ENCODE peak calls at places on chromosome 6, in five cellular contexts. H is NT2/D1, M is dorsolateral prefrontal cortex, S is tibial artery, G is body of pancreas. X is an unnamed sample.

GRCh38 chr6:10720229-10720959 is 2.5 kb upstream of the TMEM14C start:
- DNase-seq in H (no peak), M (peak), S (no peak), G (peak), X (peak)

GRCh38 chr6:131966443-131966842 is 15.3 kb upstream of the CCN2 start:
- DNase-seq in H (no peak), M (no peak), S (no peak), G (no peak), X (no peak)

GRCh38 chr6:5569491-5569890 is 308.2 kb downstream of the FARS2 start:
- DNase-seq in H (no peak), M (no peak), S (no peak), G (no peak), X (peak)

GRCh38 chr6:141990840-141991239 is 141.9 kb upstream of the GJE1 start:
- DNase-seq in H (no peak), M (no peak), S (no peak), G (no peak), X (no peak)

GRCh38 chr6:137651591-137652335 is 157.6 kb upstream of the OLIG3 start:
- DNase-seq in H (no peak), M (no peak), S (no peak), G (no peak), X (no peak)

GRCh38 chr6:144214029-144214428 is 63.7 kb downstream of the STX11 start:
- DNase-seq in H (no peak), M (no peak), S (no peak), G (no peak), X (no peak)

GRCh38 chr6:141562181-141562800 is 570.4 kb upstream of the GJE1 start:
- DNase-seq in H (no peak), M (no peak), S (no peak), G (peak), X (no peak)

GRCh38 chr6:109440325-109441068 is at the start of the genes PPIL6 and SMPD2:
- DNase-seq in H (peak), M (peak), S (peak), G (peak), X (peak)

GRCh38 chr6:140554421-140554820 is 1180.0 kb upstream of the CITED2 start:
- DNase-seq in H (no peak), M (no peak), S (no peak), G (no peak), X (no peak)

GRCh38 chr6:167770291-167770955 is 56.3 kb upstream of the AFDN start:
- DNase-seq in H (no peak), M (no peak), S (no peak), G (no peak), X (no peak)

GRCh38 chr6:26576929-26577719 is 19.6 kb upstream of the ABT1 start:
- DNase-seq in H (peak), M (no peak), S (no peak), G (peak), X (peak)

GRCh38 chr6:134074151-134074712 is 21.8 kb upstream of the SLC2A12 start:
- DNase-seq in H (peak), M (no peak), S (no peak), G (peak), X (no peak)

GRCh38 chr6:112033824-112034223 is 20.1 kb upstream of the CCN6 start:
- DNase-seq in H (no peak), M (no peak), S (no peak), G (no peak), X (no peak)

GRCh38 chr6:138310294-138310693 is 67.4 kb upstream of the SMIM28 start:
- DNase-seq in H (no peak), M (no peak), S (no peak), G (no peak), X (no peak)

GRCh38 chr6:104638841-104639290 is 220.9 kb downstream of the HACE1 start:
- DNase-seq in H (no peak), M (no peak), S (no peak), G (peak), X (no peak)

GRCh38 chr6:25629202-25629584 is 22.8 kb upstream of the SCGN start:
- DNase-seq in H (no peak), M (no peak), S (no peak), G (no peak), X (no peak)

GRCh38 chr6:90160013-90160412 is 136.6 kb downstream of the BACH2 start:
- DNase-seq in H (no peak), M (no peak), S (no peak), G (no peak), X (no peak)

GRCh38 chr6:4902363-4902762 is 101.5 kb downstream of the RPP40 start:
- DNase-seq in H (no peak), M (no peak), S (no peak), G (no peak), X (no peak)

GRCh38 chr6:84546427-84546914 is 217.9 kb downstream of the TBX18 start:
- DNase-seq in H (no peak), M (no peak), S (no peak), G (no peak), X (peak)

GRCh38 chr6:143336446-143337152 is 113.9 kb downstream of the ADAT2 start:
- DNase-seq in H (no peak), M (no peak), S (no peak), G (no peak), X (no peak)

GRCh38 chr6:165556116-165556843 is 106.8 kb downstream of the PDE10A start:
- DNase-seq in H (no peak), M (no peak), S (no peak), G (peak), X (no peak)

GRCh38 chr6:79631800-79632172 is 657 bp downstream of the SH3BGRL2 start:
- DNase-seq in H (no peak), M (peak), S (no peak), G (no peak), X (no peak)

GRCh38 chr6:123803862-123804681 is at the start of gene NKAIN2:
- DNase-seq in H (peak), M (peak), S (no peak), G (no peak), X (no peak)

GRCh38 chr6:36327226-36328009 is 9.3 kb downstream of the BNIP5 start:
- DNase-seq in H (peak), M (no peak), S (no peak), G (no peak), X (no peak)

GRCh38 chr6:163151212-163151611 is 263.3 kb upstream of the QKI start:
- DNase-seq in H (peak), M (no peak), S (no peak), G (no peak), X (no peak)

GRCh38 chr6:1390071-1390804 is 862 bp downstream of the FOXF2 start:
- DNase-seq in H (no peak), M (no peak), S (no peak), G (peak), X (peak)

GRCh38 chr6:20086992-20087391 is 125.3 kb downstream of the MBOAT1 start:
- DNase-seq in H (no peak), M (no peak), S (no peak), G (no peak), X (no peak)

GRCh38 chr6:113734886-113735481 is 122.2 kb upstream of the MARCKS start:
- DNase-seq in H (no peak), M (no peak), S (no peak), G (no peak), X (no peak)

GRCh38 chr6:47146426-47147174 is 104.5 kb upstream of the ADGRF1 start:
- DNase-seq in H (peak), M (no peak), S (no peak), G (no peak), X (no peak)

DNA sequence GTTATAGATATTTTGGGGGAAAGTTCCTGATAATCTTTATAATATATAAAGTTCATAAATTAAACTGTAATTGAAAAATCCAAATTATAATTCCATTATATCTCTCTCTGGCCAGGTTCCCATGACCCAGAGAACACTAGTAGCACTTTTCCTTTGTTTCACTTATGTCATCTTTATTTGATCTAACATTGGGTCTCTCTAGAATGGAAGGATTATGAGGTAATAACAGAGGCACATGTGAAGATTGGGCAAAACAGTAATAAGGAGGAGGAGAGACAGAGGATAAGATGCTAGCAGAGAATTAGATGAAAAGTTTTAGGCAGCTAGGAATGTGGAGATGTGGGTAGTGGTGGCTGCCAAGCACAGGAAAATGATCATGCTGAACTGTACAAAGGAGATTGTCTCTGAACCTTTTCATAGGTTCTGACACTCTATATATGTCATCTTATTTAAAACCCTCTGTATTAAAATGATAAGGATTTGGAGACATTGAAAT is 3.3 kb downstream of the TAB2 start:
- DNase-seq in H (no peak), M (no peak), S (no peak), G (no peak), X (no peak)
- H3K4me3 ChIP-seq in H (no peak), M (peak), S (no peak), G (no peak), X (no peak)

GRCh38 chr6:33746651-33747100 is at the start of gene IP6K3:
- DNase-seq in H (no peak), M (no peak), S (no peak), G (no peak), X (no peak)
- H3K4me3 ChIP-seq in H (peak), M (peak), S (peak), G (no peak), X (no peak)

GRCh38 chr6:100839419-100839818 is 41.7 kb downstream of the ASCC3 start:
- DNase-seq in H (no peak), M (no peak), S (no peak), G (no peak), X (no peak)
- H3K4me3 ChIP-seq in H (no peak), M (no peak), S (no peak), G (no peak), X (no peak)

GRCh38 chr6:107789361-107789760 is 34.8 kb downstream of the SCML4 start:
- DNase-seq in H (no peak), M (no peak), S (no peak), G (no peak), X (no peak)

GRCh38 chr6:107784669-107785068 is 39.4 kb downstream of the SCML4 start:
- DNase-seq in H (no peak), M (no peak), S (no peak), G (no peak), X (peak)

GRCh38 chr6:107786179-107786578 is 37.9 kb downstream of the SCML4 start:
- DNase-seq in H (no peak), M (no peak), S (no peak), G (no peak), X (no peak)

GRCh38 chr6:107787589-107787960 is 36.5 kb downstream of the SCML4 start:
- DNase-seq in H (no peak), M (no peak), S (no peak), G (no peak), X (no peak)

GRCh38 chr6:107786709-107787588 is 37.2 kb downstream of the SCML4 start:
- DNase-seq in H (no peak), M (no peak), S (no peak), G (no peak), X (peak)
- H3K4me3 ChIP-seq in H (no peak), M (no peak), S (no peak), G (no peak), X (no peak)

DNA sequence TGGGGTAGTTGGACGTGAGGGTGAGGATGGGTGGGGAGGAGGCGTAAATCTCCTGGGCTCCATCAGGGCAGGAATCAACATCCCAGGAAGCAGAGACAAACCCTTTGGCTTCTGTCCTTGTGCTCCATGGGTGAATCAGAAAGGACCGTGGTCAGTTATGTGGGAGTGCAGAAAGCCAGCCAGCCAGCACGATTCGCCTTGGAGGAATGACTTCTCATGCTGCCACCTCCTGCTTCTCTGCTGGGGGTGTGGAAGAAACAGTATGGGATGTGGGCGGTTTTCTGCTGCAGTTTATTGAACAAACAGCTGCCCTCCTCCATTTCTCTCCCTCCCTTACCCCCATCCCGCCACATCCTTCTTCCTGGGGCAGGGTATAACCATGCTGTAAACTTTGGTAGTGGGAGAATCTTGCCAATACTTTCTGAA is 214.5 kb downstream of the SOX4 start:
- DNase-seq in H (no peak), M (no peak), S (no peak), G (peak), X (peak)
- H3K4me3 ChIP-seq in H (no peak), M (no peak), S (no peak), G (no peak), X (no peak)